ENCODE peak calls at places on chromosomes 6 and 20, in seven cellular contexts. N is left lung, E is endothelial cell of umbilical vein, U is colonic mucosa, V is WERI-Rb-1, O is PC-3, T is lower lobe of right lung. L is an unnamed sample.

GRCh38 chr20:51446656-51447055 is 95.9 kb downstream of the NFATC2 start:
- DNase-seq in N (no peak), E (peak), U (peak), V (no peak), O (peak), T (no peak), L (no peak)

GRCh38 chr6:25883991-25884390 is 9.9 kb upstream of the SLC17A3 start:
- DNase-seq in N (no peak), E (no peak), U (no peak), V (no peak), O (no peak), T (no peak), L (no peak)

GRCh38 chr20:50551288-50551687 is 41.1 kb downstream of the PTPN1 start:
- DNase-seq in N (no peak), E (no peak), U (no peak), V (no peak), O (no peak), T (no peak), L (no peak)

GRCh38 chr6:68891419-68891818 is 256.3 kb downstream of the ADGRB3 start:
- DNase-seq in N (no peak), E (no peak), U (no peak), V (no peak), O (no peak), T (no peak), L (no peak)

GRCh38 chr6:20693466-20694063 is 159.3 kb downstream of the CDKAL1 start:
- DNase-seq in N (no peak), E (no peak), U (no peak), V (no peak), O (peak), T (no peak), L (no peak)

GRCh38 chr6:100988391-100988999 is 107.4 kb upstream of the ASCC3 start:
- DNase-seq in N (no peak), E (no peak), U (no peak), V (no peak), O (peak), T (no peak), L (no peak)

GRCh38 chr6:90393232-90393884 is 96.7 kb upstream of the BACH2 start:
- DNase-seq in N (no peak), E (peak), U (peak), V (peak), O (peak), T (no peak), L (no peak)

GRCh38 chr6:21101694-21102093 is 491.9 kb upstream of the SOX4 start:
- DNase-seq in N (no peak), E (no peak), U (no peak), V (no peak), O (no peak), T (no peak), L (no peak)

GRCh38 chr20:32312718-32313424 is 35.4 kb downstream of the KIF3B start:
- DNase-seq in N (no peak), E (no peak), U (no peak), V (no peak), O (no peak), T (no peak), L (no peak)

GRCh38 chr6:106894978-106895702 is 79.4 kb downstream of the CD24 start:
- DNase-seq in N (no peak), E (peak), U (no peak), V (no peak), O (peak), T (no peak), L (no peak)

GRCh38 chr6:136647363-136647763 is 97.1 kb upstream of the MAP7 start:
- DNase-seq in N (no peak), E (peak), U (no peak), V (no peak), O (no peak), T (no peak), L (no peak)

GRCh38 chr20:4950437-4950836 is 50.9 kb downstream of the SLC23A2 start:
- DNase-seq in N (no peak), E (no peak), U (no peak), V (no peak), O (no peak), T (no peak), L (no peak)

GRCh38 chr6:118565317-118565960 is 17.3 kb downstream of the PLN start:
- DNase-seq in N (no peak), E (no peak), U (no peak), V (no peak), O (peak), T (no peak), L (no peak)

GRCh38 chr6:101397199-101397598 is 3.7 kb downstream of the GRIK2 start:
- DNase-seq in N (no peak), E (no peak), U (no peak), V (no peak), O (peak), T (no peak), L (no peak)

GRCh38 chr6:17886891-17887290 is 100.5 kb downstream of the KIF13A start:
- DNase-seq in N (no peak), E (no peak), U (no peak), V (peak), O (no peak), T (no peak), L (no peak)

GRCh38 chr20:38581013-38581412 is at the start of gene ADIG:
- DNase-seq in N (no peak), E (no peak), U (no peak), V (peak), O (peak), T (no peak), L (no peak)

GRCh38 chr20:45969712-45970634 is 2.0 kb downstream of the ZNF335 start:
- DNase-seq in N (no peak), E (peak), U (peak), V (peak), O (peak), T (no peak), L (no peak)

GRCh38 chr20:21125072-21125848 is 622 bp upstream of the KIZ start:
- DNase-seq in N (no peak), E (no peak), U (peak), V (peak), O (peak), T (peak), L (no peak)

GRCh38 chr20:20212675-20213096 is 155.2 kb upstream of the INSM1 start:
- DNase-seq in N (no peak), E (no peak), U (no peak), V (no peak), O (no peak), T (no peak), L (no peak)

GRCh38 chr6:90677440-90677839 is 90.6 kb upstream of the MAP3K7 start:
- DNase-seq in N (no peak), E (no peak), U (no peak), V (no peak), O (no peak), T (no peak), L (no peak)

GRCh38 chr6:160974304-160974771 is 17.2 kb upstream of the MAP3K4 start:
- DNase-seq in N (no peak), E (no peak), U (peak), V (no peak), O (no peak), T (no peak), L (no peak)

GRCh38 chr6:50143011-50143719 is 93.4 kb upstream of the DEFB112 start:
- DNase-seq in N (no peak), E (no peak), U (no peak), V (no peak), O (peak), T (no peak), L (no peak)

GRCh38 chr6:64505312-64505711 is 869.7 kb downstream of the PHF3 start:
- DNase-seq in N (peak), E (no peak), U (peak), V (peak), O (peak), T (no peak), L (no peak)

GRCh38 chr20:63878855-63879254 is 13.8 kb downstream of the TPD52L2 start:
- DNase-seq in N (no peak), E (no peak), U (no peak), V (no peak), O (no peak), T (no peak), L (no peak)

GRCh38 chr6:52390361-52390727 is 28.4 kb downstream of the PAQR8 start:
- DNase-seq in N (no peak), E (peak), U (peak), V (no peak), O (peak), T (no peak), L (no peak)

GRCh38 chr6:47527274-47527673 is 49.7 kb downstream of the CD2AP start:
- DNase-seq in N (no peak), E (no peak), U (no peak), V (no peak), O (no peak), T (no peak), L (no peak)
- H3K27ac ChIP-seq in N (no peak), E (no peak), U (no peak), V (no peak), O (no peak), T (no peak), L (no peak)

GRCh38 chr6:150038202-150038830 is 13.0 kb upstream of the RAET1L start:
- DNase-seq in N (no peak), E (no peak), U (no peak), V (no peak), O (no peak), T (no peak), L (no peak)
- TF ChIP-seq CTCF in N (no peak), E (no peak), U (no peak), V (no peak), O (no peak), T (no peak), L (no peak)

DNA sequence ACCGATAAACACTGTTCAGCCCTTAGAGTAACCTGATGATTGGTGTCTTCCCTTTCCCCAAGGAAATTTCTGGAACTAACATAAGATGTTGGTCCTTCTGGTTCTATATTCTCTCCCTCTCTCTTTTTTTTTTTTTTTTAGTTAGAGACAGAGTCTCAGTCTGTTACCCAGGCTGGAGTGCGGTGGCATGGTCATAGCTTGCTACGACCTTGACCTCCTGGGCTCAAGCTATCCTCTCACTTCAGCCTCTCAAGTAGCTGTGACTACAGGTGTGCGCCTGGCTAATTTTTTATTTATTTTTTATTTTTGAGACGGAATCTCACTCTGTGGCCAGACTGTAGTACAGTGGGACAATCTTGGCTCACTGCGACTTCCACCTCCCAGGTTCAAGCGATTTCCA is 12.9 kb downstream of the PANK2 start:
- DNase-seq in N (no peak), E (no peak), U (no peak), V (no peak), O (no peak), T (no peak), L (no peak)
- H3K4me3 ChIP-seq in N (peak), E (no peak), U (no peak), V (no peak), O (no peak), T (peak), L (peak)

GRCh38 chr6:30096829-30097228 is 16.1 kb downstream of the TRIM31 start:
- DNase-seq in N (no peak), E (no peak), U (no peak), V (no peak), O (no peak), T (no peak), L (no peak)
- H3K27ac ChIP-seq in N (no peak), E (no peak), U (no peak), V (no peak), O (no peak), T (no peak), L (no peak)

GRCh38 chr6:87743454-87743853 is 41.4 kb upstream of the AKIRIN2 start:
- DNase-seq in N (no peak), E (no peak), U (no peak), V (no peak), O (no peak), T (no peak), L (no peak)
- TF ChIP-seq CTCF in N (no peak), E (no peak), U (no peak), V (no peak), O (no peak), T (no peak), L (no peak)

GRCh38 chr6:22732186-22732970 is 163.0 kb downstream of the HDGFL1 start:
- DNase-seq in N (no peak), E (no peak), U (no peak), V (no peak), O (no peak), T (no peak), L (no peak)

DNA sequence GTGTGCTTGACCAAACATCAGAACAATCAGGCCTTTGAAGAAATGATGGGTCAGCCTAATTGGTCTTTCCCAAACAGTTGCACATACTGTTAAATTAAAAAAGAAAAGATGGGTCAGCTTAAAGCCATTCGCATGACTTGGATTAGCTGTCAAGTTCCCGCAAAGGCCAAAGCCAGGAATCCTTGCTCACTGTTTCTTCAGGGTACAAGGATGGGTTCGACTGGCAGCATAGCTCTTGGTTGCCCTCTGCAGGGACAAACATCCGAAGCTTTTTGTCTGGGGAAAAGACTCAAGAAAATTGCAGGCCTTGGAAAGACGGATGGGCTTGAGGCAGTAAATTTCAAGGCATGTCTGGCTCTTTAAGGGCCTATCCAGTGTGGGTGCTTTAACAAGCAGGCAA is 168.0 kb downstream of the HDGFL1 start:
- DNase-seq in N (no peak), E (peak), U (peak), V (peak), O (peak), T (no peak), L (no peak)
- H3K4me3 ChIP-seq in N (no peak), E (no peak), U (no peak), V (no peak), O (no peak), T (no peak), L (no peak)

GRCh38 chr20:16229813-16230212 is 343.4 kb downstream of the KIF16B start:
- DNase-seq in N (no peak), E (no peak), U (no peak), V (no peak), O (peak), T (no peak), L (no peak)
- H3K27ac ChIP-seq in N (no peak), E (no peak), U (no peak), V (no peak), O (peak), T (no peak), L (no peak)

GRCh38 chr20:257419-257818 is at the start of gene DEFB132:
- DNase-seq in N (no peak), E (no peak), U (no peak), V (no peak), O (no peak), T (no peak), L (no peak)

GRCh38 chr20:258269-258858 is 840 bp downstream of the DEFB132 start:
- DNase-seq in N (no peak), E (no peak), U (no peak), V (no peak), O (no peak), T (no peak), L (no peak)

GRCh38 chr20:263701-264100 is 6.2 kb downstream of the DEFB132 start:
- DNase-seq in N (no peak), E (no peak), U (no peak), V (no peak), O (no peak), T (no peak), L (no peak)

GRCh38 chr20:259991-260390 is 2.5 kb downstream of the DEFB132 start:
- DNase-seq in N (no peak), E (no peak), U (no peak), V (no peak), O (no peak), T (no peak), L (no peak)

DNA sequence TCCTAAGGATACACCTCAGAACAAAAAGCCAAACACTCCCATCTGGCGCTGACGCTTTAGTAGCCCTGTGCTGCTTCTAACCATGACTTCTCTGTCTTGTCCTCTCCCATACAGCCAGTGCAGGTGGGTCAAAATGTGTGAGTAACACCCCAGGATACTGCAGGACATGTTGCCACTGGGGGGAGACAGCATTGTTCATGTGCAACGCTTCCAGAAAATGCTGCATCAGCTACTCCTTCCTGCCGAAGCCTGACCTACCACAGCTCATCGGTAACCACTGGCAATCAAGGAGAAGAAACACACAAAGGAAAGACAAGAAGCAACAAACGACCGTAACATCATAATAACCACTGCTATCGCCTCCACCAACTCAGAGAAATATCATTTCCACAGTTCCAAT is 1.4 kb downstream of the DEFB132 start:
- DNase-seq in N (no peak), E (peak), U (no peak), V (peak), O (peak), T (no peak), L (no peak)
- TF ChIP-seq CTCF in N (no peak), E (peak), U (no peak), V (peak), O (peak), T (peak), L (no peak)

DNA sequence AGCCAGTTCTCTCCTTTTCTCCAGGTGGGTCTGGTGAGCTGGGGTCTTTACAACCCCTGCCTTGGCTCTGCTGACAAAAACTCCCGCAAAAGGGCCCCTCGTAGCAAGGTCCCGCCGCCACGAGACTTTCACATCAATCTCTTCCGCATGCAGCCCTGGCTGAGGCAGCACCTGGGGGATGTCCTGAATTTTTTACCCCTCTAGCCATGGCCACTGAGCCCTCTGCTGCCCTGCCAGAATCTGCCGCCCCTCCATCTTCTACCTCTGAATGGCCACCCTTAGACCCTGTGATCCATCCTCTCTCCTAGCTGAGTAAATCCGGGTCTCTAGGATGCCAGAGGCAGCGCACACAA is 765 bp upstream of the CFB start:
- DNase-seq in N (no peak), E (no peak), U (no peak), V (no peak), O (no peak), T (no peak), L (no peak)
- H3K4me3 ChIP-seq in N (no peak), E (no peak), U (no peak), V (no peak), O (peak), T (peak), L (peak)